ENCODE peak calls at places on chromosomes 13 and 19, in five cellular contexts. S is fibroblast of pulmonary artery, T is fibroblast of mammary gland, X is colonic mucosa, Y is uterus. V is an unnamed sample.

GRCh38 chr13:80116107-80116506 is 224.8 kb downstream of the SPRY2 start:
- DNase-seq in S (peak; percentile 63), T (peak; percentile 88), X (no peak), Y (no peak), V (peak; percentile 82)

GRCh38 chr19:17948967-17949930 is 16.4 kb downstream of the CCDC124 start:
- DNase-seq in S (no peak), T (no peak), X (no peak), Y (no peak), V (no peak)

GRCh38 chr13:113989585-113990300 is 15.9 kb upstream of the C13orf46 start:
- DNase-seq in S (no peak), T (no peak), X (no peak), Y (no peak), V (no peak)

GRCh38 chr13:29529755-29530154 is 65.7 kb downstream of the SLC7A1 start:
- DNase-seq in S (no peak), T (no peak), X (no peak), Y (no peak), V (no peak)

GRCh38 chr19:10828981-10829821 is 6.8 kb downstream of the TMED1 start:
- DNase-seq in S (no peak), T (no peak), X (no peak), Y (no peak), V (no peak)

GRCh38 chr13:33351324-33351723 is 65.8 kb upstream of the STARD13 start:
- DNase-seq in S (peak; percentile 77), T (peak; percentile 76), X (peak; percentile 28), Y (no peak), V (peak; percentile 65)

GRCh38 chr19:35509861-35510625 is 3.4 kb downstream of the DMKN start:
- DNase-seq in S (peak; percentile 49), T (peak; percentile 32), X (peak; percentile 84), Y (peak; percentile 74), V (peak; percentile 5)

GRCh38 chr19:51497666-51498065 is 3.9 kb downstream of the SIGLEC12 start:
- DNase-seq in S (no peak), T (no peak), X (no peak), Y (no peak), V (no peak)

GRCh38 chr19:4991538-4991937 is 22.6 kb downstream of the KDM4B start:
- DNase-seq in S (no peak), T (no peak), X (no peak), Y (no peak), V (no peak)

GRCh38 chr19:48745208-48745995 is 1.3 kb downstream of the IZUMO1 start:
- DNase-seq in S (peak; percentile 72), T (peak; percentile 64), X (peak; percentile 72), Y (peak; percentile 65), V (peak; percentile 66)

GRCh38 chr13:113854238-113855011 is 9.5 kb downstream of the GAS6 start:
- DNase-seq in S (peak; percentile 34), T (peak; percentile 57), X (peak; percentile 51), Y (peak; percentile 13), V (peak; percentile 79)

GRCh38 chr19:35780058-35780457 is 4.7 kb downstream of the ARHGAP33 start:
- DNase-seq in S (no peak), T (no peak), X (no peak), Y (no peak), V (no peak)

GRCh38 chr13:107291875-107292274 is 723.9 kb upstream of the ARGLU1 start:
- DNase-seq in S (no peak), T (no peak), X (no peak), Y (no peak), V (no peak)

GRCh38 chr19:3801412-3802096 is 15.4 kb upstream of the MATK start:
- DNase-seq in S (no peak), T (no peak), X (peak; percentile 26), Y (no peak), V (no peak)

GRCh38 chr13:113105032-113105993 is at the start of gene F7:
- DNase-seq in S (no peak), T (no peak), X (peak; percentile 41), Y (no peak), V (no peak)

GRCh38 chr19:27767234-27767633 is 1445.7 kb downstream of the UQCRFS1 start:
- DNase-seq in S (no peak), T (no peak), X (no peak), Y (no peak), V (no peak)

GRCh38 chr13:50419466-50419865 is 404.2 kb downstream of the KCNRG start:
- DNase-seq in S (no peak), T (no peak), X (no peak), Y (no peak), V (no peak)

GRCh38 chr13:44350775-44351504 is 22.7 kb upstream of the SERP2 start:
- DNase-seq in S (no peak), T (no peak), X (no peak), Y (no peak), V (no peak)

GRCh38 chr13:50679321-50679720 is 164.2 kb downstream of the DLEU7 start:
- DNase-seq in S (peak; percentile 54), T (no peak), X (no peak), Y (no peak), V (peak; percentile 49)

GRCh38 chr19:33797821-33798633 is 1.4 kb downstream of the KCTD15 start:
- DNase-seq in S (peak; percentile 52), T (no peak), X (peak; percentile 84), Y (peak; percentile 69), V (peak; percentile 57)

GRCh38 chr13:52104624-52105023 is 24.2 kb downstream of the NEK5 start:
- DNase-seq in S (peak; percentile 60), T (peak; percentile 6), X (no peak), Y (no peak), V (no peak)

GRCh38 chr13:40495620-40496001 is 170.8 kb downstream of the FOXO1 start:
- DNase-seq in S (no peak), T (no peak), X (no peak), Y (no peak), V (no peak)

GRCh38 chr13:101399365-101399764 is 16.9 kb downstream of the NALCN start:
- DNase-seq in S (no peak), T (no peak), X (no peak), Y (no peak), V (peak; percentile 59)

GRCh38 chr19:35246466-35247096 is 2.2 kb upstream of the LSR start:
- DNase-seq in S (no peak), T (no peak), X (peak; percentile 5), Y (no peak), V (no peak)

GRCh38 chr13:113860579-113861432 is 3.1 kb downstream of the GAS6 start:
- DNase-seq in S (peak; percentile 51), T (no peak), X (peak; percentile 90), Y (peak; percentile 72), V (no peak)

GRCh38 chr13:106275441-106276032 is 259.9 kb downstream of the EFNB2 start:
- DNase-seq in S (no peak), T (no peak), X (no peak), Y (no peak), V (no peak)

GRCh38 chr13:94020426-94020825 is 459.1 kb downstream of the DCT start:
- DNase-seq in S (no peak), T (no peak), X (no peak), Y (no peak), V (no peak)

GRCh38 chr13:51912091-51912490 is 50.3 kb downstream of the CCDC70 start:
- DNase-seq in S (no peak), T (no peak), X (no peak), Y (no peak), V (no peak)

GRCh38 chr19:13689050-13689449 is 75.3 kb upstream of the MRI1 start:
- DNase-seq in S (peak; percentile 29), T (peak; percentile 40), X (no peak), Y (no peak), V (no peak)

GRCh38 chr13:35984776-35985453 is 146.3 kb downstream of the DCLK1 start:
- DNase-seq in S (no peak), T (no peak), X (no peak), Y (no peak), V (no peak)

GRCh38 chr13:83557845-83558244 is 324.4 kb downstream of the SLITRK1 start:
- DNase-seq in S (no peak), T (no peak), X (no peak), Y (no peak), V (no peak)

GRCh38 chr13:59774511-59774911 is 389.2 kb downstream of the DIAPH3 start:
- DNase-seq in S (peak; percentile 63), T (peak; percentile 61), X (no peak), Y (no peak), V (peak; percentile 78)

GRCh38 chr13:73171926-73172325 is 113.1 kb downstream of the KLF5 start:
- DNase-seq in S (peak; percentile 85), T (peak; percentile 12), X (no peak), Y (no peak), V (no peak)

GRCh38 chr13:112968910-112969691 is at the start of gene MCF2L:
- DNase-seq in S (peak; percentile 54), T (peak; percentile 37), X (peak; percentile 63), Y (no peak), V (peak; percentile 8)

GRCh38 chr13:39038569-39038898 is 278 bp downstream of the NHLRC3 start:
- DNase-seq in S (no peak), T (no peak), X (peak; percentile 46), Y (peak; percentile 19), V (no peak)
- H3K4me3 ChIP-seq in S (peak overlapping the region; percentile 93), T (peak overlapping the region; percentile 98), X (peak overlapping the region; percentile 86), Y (peak overlapping the region; percentile 92), V (peak overlapping the region; percentile 92)

DNA sequence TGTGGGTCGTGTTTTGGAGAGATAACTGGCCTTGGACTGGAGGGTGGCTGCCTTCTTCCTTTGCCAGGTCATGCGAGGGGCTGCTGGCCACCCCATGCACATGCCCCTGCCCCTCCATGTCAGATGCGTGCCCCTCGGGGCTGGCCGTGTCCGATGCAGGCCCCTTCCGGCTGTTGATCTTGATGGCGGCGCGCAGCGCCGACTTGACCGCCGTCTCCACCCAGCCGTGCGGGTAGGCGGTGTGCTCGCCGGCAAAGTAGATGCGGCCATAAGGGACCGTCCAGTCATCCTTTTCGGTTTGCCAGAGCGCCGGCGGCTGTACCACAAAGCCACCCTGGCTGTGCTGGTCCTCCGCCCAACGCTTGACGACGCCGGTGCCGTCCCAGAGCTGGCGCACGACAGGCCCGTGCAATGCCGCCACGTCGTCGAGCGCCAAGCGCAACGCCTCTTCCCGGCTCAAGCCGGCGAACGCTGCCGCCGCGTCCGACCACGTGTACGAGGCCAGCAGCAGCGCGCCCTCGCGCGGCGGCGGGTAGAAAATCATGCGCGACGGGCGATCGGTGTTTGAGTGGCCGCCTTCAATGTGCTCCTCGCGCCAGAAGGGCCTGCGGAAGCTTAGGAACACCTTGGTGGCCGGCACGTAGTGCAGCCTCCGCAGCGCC is 6.9 kb downstream of the IL4I1 start:
- DNase-seq in S (peak; percentile 82), T (peak; percentile 74), X (peak; percentile 78), Y (peak; percentile 61), V (peak; percentile 65)
- H3K4me3 ChIP-seq in S (peak overlapping the region; percentile 19), T (no peak overlapping the region), X (peak overlapping the region; percentile 41), Y (no peak overlapping the region), V (no peak overlapping the region)

GRCh38 chr13:21076265-21076653 is 14.9 kb upstream of the LATS2 start:
- DNase-seq in S (no peak), T (peak; percentile 13), X (no peak), Y (no peak), V (no peak)

GRCh38 chr13:21077360-21078353 is 16.3 kb upstream of the LATS2 start:
- DNase-seq in S (no peak), T (no peak), X (no peak), Y (no peak), V (no peak)

GRCh38 chr13:21071894-21072293 is 10.5 kb upstream of the LATS2 start:
- DNase-seq in S (no peak), T (no peak), X (no peak), Y (no peak), V (no peak)

GRCh38 chr13:21075303-21076264 is 14.2 kb upstream of the LATS2 start:
- DNase-seq in S (no peak), T (peak; percentile 21), X (no peak), Y (no peak), V (peak; percentile 49)

GRCh38 chr13:21074601-21075302 is 13.4 kb upstream of the LATS2 start:
- DNase-seq in S (no peak), T (peak; percentile 46), X (no peak), Y (no peak), V (peak; percentile 20)
- H3K4me3 ChIP-seq in S (no peak overlapping the region), T (peak overlapping the region; percentile 53), X (peak overlapping the region; percentile 40), Y (no peak overlapping the region), V (no peak overlapping the region)

GRCh38 chr13:92575782-92576181 is 650.8 kb upstream of the GPC6 start:
- DNase-seq in S (no peak), T (no peak), X (no peak), Y (no peak), V (no peak)
- H3K4me3 ChIP-seq in S (no peak overlapping the region), T (no peak overlapping the region), X (no peak overlapping the region), Y (no peak overlapping the region), V (no peak overlapping the region)